ENCODE peak calls at places on chromosome 9, in eight cellular contexts. One of them, this sample, is unnamed.

GRCh38 chr9:138061631-138062030 is 184.0 kb downstream of the CACNA1B start:
- DNase-seq in GM12878: no peak
- DNase-seq in left kidney: no peak
- DNase-seq in stimulated activated CD4-positive, alpha-beta T cell treated with anti-CD3 and anti-CD28 coated beads, Interleukin-1b, Interleukin-23, amount 100 ng/mL, for 4 hours: no peak
- DNase-seq in activated T-helper 1 cell treated with Interleukin-2 at 50 U/mL for 16 hours: no peak
- DNase-seq in mucosa of descending colon: no peak
- DNase-seq in hypothalamus: no peak
- DNase-seq in cerebellum: no peak
- DNase-seq in this sample: no peak

GRCh38 chr9:3337515-3337914 is 188.3 kb downstream of the RFX3 start:
- DNase-seq in GM12878: no peak
- DNase-seq in left kidney: no peak
- DNase-seq in stimulated activated CD4-positive, alpha-beta T cell treated with anti-CD3 and anti-CD28 coated beads, Interleukin-1b, Interleukin-23, amount 100 ng/mL, for 4 hours: no peak
- DNase-seq in activated T-helper 1 cell treated with Interleukin-2 at 50 U/mL for 16 hours: no peak
- DNase-seq in mucosa of descending colon: no peak
- DNase-seq in hypothalamus: peak
- DNase-seq in cerebellum: no peak
- DNase-seq in this sample: peak

GRCh38 chr9:5629312-5630037 is 568 bp downstream of the RIC1 start:
- DNase-seq in GM12878: no peak
- DNase-seq in left kidney: peak
- DNase-seq in stimulated activated CD4-positive, alpha-beta T cell treated with anti-CD3 and anti-CD28 coated beads, Interleukin-1b, Interleukin-23, amount 100 ng/mL, for 4 hours: no peak
- DNase-seq in activated T-helper 1 cell treated with Interleukin-2 at 50 U/mL for 16 hours: peak
- DNase-seq in mucosa of descending colon: peak
- DNase-seq in hypothalamus: peak
- DNase-seq in cerebellum: peak
- DNase-seq in this sample: peak

GRCh38 chr9:7147136-7148090 is 389.6 kb downstream of the KDM4C start:
- DNase-seq in GM12878: no peak
- DNase-seq in left kidney: peak
- DNase-seq in stimulated activated CD4-positive, alpha-beta T cell treated with anti-CD3 and anti-CD28 coated beads, Interleukin-1b, Interleukin-23, amount 100 ng/mL, for 4 hours: no peak
- DNase-seq in activated T-helper 1 cell treated with Interleukin-2 at 50 U/mL for 16 hours: no peak
- DNase-seq in mucosa of descending colon: peak
- DNase-seq in hypothalamus: no peak
- DNase-seq in cerebellum: peak
- DNase-seq in this sample: peak

GRCh38 chr9:111375062-111375461 is 45.0 kb upstream of the OR2K2 start:
- DNase-seq in GM12878: no peak
- DNase-seq in left kidney: no peak
- DNase-seq in stimulated activated CD4-positive, alpha-beta T cell treated with anti-CD3 and anti-CD28 coated beads, Interleukin-1b, Interleukin-23, amount 100 ng/mL, for 4 hours: no peak
- DNase-seq in activated T-helper 1 cell treated with Interleukin-2 at 50 U/mL for 16 hours: no peak
- DNase-seq in mucosa of descending colon: no peak
- DNase-seq in hypothalamus: no peak
- DNase-seq in cerebellum: no peak
- DNase-seq in this sample: no peak

GRCh38 chr9:130189840-130190239 is 17.6 kb downstream of the NCS1 start:
- DNase-seq in GM12878: no peak
- DNase-seq in left kidney: no peak
- DNase-seq in stimulated activated CD4-positive, alpha-beta T cell treated with anti-CD3 and anti-CD28 coated beads, Interleukin-1b, Interleukin-23, amount 100 ng/mL, for 4 hours: no peak
- DNase-seq in activated T-helper 1 cell treated with Interleukin-2 at 50 U/mL for 16 hours: no peak
- DNase-seq in mucosa of descending colon: no peak
- DNase-seq in hypothalamus: no peak
- DNase-seq in cerebellum: no peak
- DNase-seq in this sample: no peak

GRCh38 chr9:113620377-113621161 is 157.0 kb downstream of the RGS3 start:
- DNase-seq in GM12878: no peak
- DNase-seq in left kidney: peak
- DNase-seq in stimulated activated CD4-positive, alpha-beta T cell treated with anti-CD3 and anti-CD28 coated beads, Interleukin-1b, Interleukin-23, amount 100 ng/mL, for 4 hours: no peak
- DNase-seq in activated T-helper 1 cell treated with Interleukin-2 at 50 U/mL for 16 hours: no peak
- DNase-seq in mucosa of descending colon: peak
- DNase-seq in hypothalamus: peak
- DNase-seq in cerebellum: no peak
- DNase-seq in this sample: peak

GRCh38 chr9:36402536-36402935 is 2.5 kb upstream of the RNF38 start:
- DNase-seq in GM12878: no peak
- DNase-seq in left kidney: no peak
- DNase-seq in stimulated activated CD4-positive, alpha-beta T cell treated with anti-CD3 and anti-CD28 coated beads, Interleukin-1b, Interleukin-23, amount 100 ng/mL, for 4 hours: no peak
- DNase-seq in activated T-helper 1 cell treated with Interleukin-2 at 50 U/mL for 16 hours: no peak
- DNase-seq in mucosa of descending colon: no peak
- DNase-seq in hypothalamus: no peak
- DNase-seq in cerebellum: no peak
- DNase-seq in this sample: no peak

GRCh38 chr9:127960410-127961165 is 20.2 kb downstream of the EEIG1 start:
- DNase-seq in GM12878: no peak
- DNase-seq in left kidney: no peak
- DNase-seq in stimulated activated CD4-positive, alpha-beta T cell treated with anti-CD3 and anti-CD28 coated beads, Interleukin-1b, Interleukin-23, amount 100 ng/mL, for 4 hours: no peak
- DNase-seq in activated T-helper 1 cell treated with Interleukin-2 at 50 U/mL for 16 hours: no peak
- DNase-seq in mucosa of descending colon: no peak
- DNase-seq in hypothalamus: no peak
- DNase-seq in cerebellum: no peak
- DNase-seq in this sample: no peak

GRCh38 chr9:78296208-78296892 is 575 bp upstream of the PSAT1 start:
- DNase-seq in GM12878: no peak
- DNase-seq in left kidney: peak
- DNase-seq in stimulated activated CD4-positive, alpha-beta T cell treated with anti-CD3 and anti-CD28 coated beads, Interleukin-1b, Interleukin-23, amount 100 ng/mL, for 4 hours: peak
- DNase-seq in activated T-helper 1 cell treated with Interleukin-2 at 50 U/mL for 16 hours: no peak
- DNase-seq in mucosa of descending colon: peak
- DNase-seq in hypothalamus: peak
- DNase-seq in cerebellum: peak
- DNase-seq in this sample: peak

GRCh38 chr9:130237763-130238524 is 27.6 kb upstream of the HMCN2 start:
- DNase-seq in GM12878: no peak
- DNase-seq in left kidney: no peak
- DNase-seq in stimulated activated CD4-positive, alpha-beta T cell treated with anti-CD3 and anti-CD28 coated beads, Interleukin-1b, Interleukin-23, amount 100 ng/mL, for 4 hours: no peak
- DNase-seq in activated T-helper 1 cell treated with Interleukin-2 at 50 U/mL for 16 hours: no peak
- DNase-seq in mucosa of descending colon: no peak
- DNase-seq in hypothalamus: no peak
- DNase-seq in cerebellum: no peak
- DNase-seq in this sample: no peak

GRCh38 chr9:88198346-88198807 is 60.1 kb upstream of the SPATA31C2 start:
- DNase-seq in GM12878: no peak
- DNase-seq in left kidney: peak
- DNase-seq in stimulated activated CD4-positive, alpha-beta T cell treated with anti-CD3 and anti-CD28 coated beads, Interleukin-1b, Interleukin-23, amount 100 ng/mL, for 4 hours: no peak
- DNase-seq in activated T-helper 1 cell treated with Interleukin-2 at 50 U/mL for 16 hours: no peak
- DNase-seq in mucosa of descending colon: peak
- DNase-seq in hypothalamus: no peak
- DNase-seq in cerebellum: no peak
- DNase-seq in this sample: peak

GRCh38 chr9:4366649-4367330 is 66.9 kb upstream of the GLIS3 start:
- DNase-seq in GM12878: no peak
- DNase-seq in left kidney: peak
- DNase-seq in stimulated activated CD4-positive, alpha-beta T cell treated with anti-CD3 and anti-CD28 coated beads, Interleukin-1b, Interleukin-23, amount 100 ng/mL, for 4 hours: peak
- DNase-seq in activated T-helper 1 cell treated with Interleukin-2 at 50 U/mL for 16 hours: no peak
- DNase-seq in mucosa of descending colon: peak
- DNase-seq in hypothalamus: peak
- DNase-seq in cerebellum: peak
- DNase-seq in this sample: peak

GRCh38 chr9:3181049-3181953 is 337.4 kb upstream of the PUM3 start:
- DNase-seq in GM12878: no peak
- DNase-seq in left kidney: peak
- DNase-seq in stimulated activated CD4-positive, alpha-beta T cell treated with anti-CD3 and anti-CD28 coated beads, Interleukin-1b, Interleukin-23, amount 100 ng/mL, for 4 hours: peak
- DNase-seq in activated T-helper 1 cell treated with Interleukin-2 at 50 U/mL for 16 hours: peak
- DNase-seq in mucosa of descending colon: peak
- DNase-seq in hypothalamus: peak
- DNase-seq in cerebellum: peak
- DNase-seq in this sample: no peak

GRCh38 chr9:108105885-108106284 is 616.3 kb upstream of the KLF4 start:
- DNase-seq in GM12878: no peak
- DNase-seq in left kidney: no peak
- DNase-seq in stimulated activated CD4-positive, alpha-beta T cell treated with anti-CD3 and anti-CD28 coated beads, Interleukin-1b, Interleukin-23, amount 100 ng/mL, for 4 hours: no peak
- DNase-seq in activated T-helper 1 cell treated with Interleukin-2 at 50 U/mL for 16 hours: no peak
- DNase-seq in mucosa of descending colon: no peak
- DNase-seq in hypothalamus: no peak
- DNase-seq in cerebellum: no peak
- DNase-seq in this sample: no peak

GRCh38 chr9:87831159-87831558 is 51.5 kb upstream of the SPATA31E1 start:
- DNase-seq in GM12878: no peak
- DNase-seq in left kidney: no peak
- DNase-seq in stimulated activated CD4-positive, alpha-beta T cell treated with anti-CD3 and anti-CD28 coated beads, Interleukin-1b, Interleukin-23, amount 100 ng/mL, for 4 hours: no peak
- DNase-seq in activated T-helper 1 cell treated with Interleukin-2 at 50 U/mL for 16 hours: no peak
- DNase-seq in mucosa of descending colon: no peak
- DNase-seq in hypothalamus: no peak
- DNase-seq in cerebellum: no peak
- DNase-seq in this sample: no peak

GRCh38 chr9:97758334-97758916 is 61.3 kb upstream of the XPA start:
- DNase-seq in GM12878: no peak
- DNase-seq in left kidney: no peak
- DNase-seq in stimulated activated CD4-positive, alpha-beta T cell treated with anti-CD3 and anti-CD28 coated beads, Interleukin-1b, Interleukin-23, amount 100 ng/mL, for 4 hours: no peak
- DNase-seq in activated T-helper 1 cell treated with Interleukin-2 at 50 U/mL for 16 hours: no peak
- DNase-seq in mucosa of descending colon: no peak
- DNase-seq in hypothalamus: no peak
- DNase-seq in cerebellum: no peak
- DNase-seq in this sample: no peak

GRCh38 chr9:93297659-93298497 is 113.9 kb downstream of the WNK2 start:
- DNase-seq in GM12878: no peak
- DNase-seq in left kidney: no peak
- DNase-seq in stimulated activated CD4-positive, alpha-beta T cell treated with anti-CD3 and anti-CD28 coated beads, Interleukin-1b, Interleukin-23, amount 100 ng/mL, for 4 hours: no peak
- DNase-seq in activated T-helper 1 cell treated with Interleukin-2 at 50 U/mL for 16 hours: no peak
- DNase-seq in mucosa of descending colon: no peak
- DNase-seq in hypothalamus: no peak
- DNase-seq in cerebellum: peak
- DNase-seq in this sample: no peak

GRCh38 chr9:91047529-91047928 is 245.9 kb downstream of the SYK start:
- DNase-seq in GM12878: no peak
- DNase-seq in left kidney: no peak
- DNase-seq in stimulated activated CD4-positive, alpha-beta T cell treated with anti-CD3 and anti-CD28 coated beads, Interleukin-1b, Interleukin-23, amount 100 ng/mL, for 4 hours: no peak
- DNase-seq in activated T-helper 1 cell treated with Interleukin-2 at 50 U/mL for 16 hours: no peak
- DNase-seq in mucosa of descending colon: no peak
- DNase-seq in hypothalamus: no peak
- DNase-seq in cerebellum: no peak
- DNase-seq in this sample: no peak

GRCh38 chr9:113990975-113991471 is 87.1 kb downstream of the AMBP start:
- DNase-seq in GM12878: no peak
- DNase-seq in left kidney: no peak
- DNase-seq in stimulated activated CD4-positive, alpha-beta T cell treated with anti-CD3 and anti-CD28 coated beads, Interleukin-1b, Interleukin-23, amount 100 ng/mL, for 4 hours: no peak
- DNase-seq in activated T-helper 1 cell treated with Interleukin-2 at 50 U/mL for 16 hours: no peak
- DNase-seq in mucosa of descending colon: no peak
- DNase-seq in hypothalamus: no peak
- DNase-seq in cerebellum: peak
- DNase-seq in this sample: no peak

GRCh38 chr9:110641350-110641749 is 27.2 kb upstream of the MUSK start:
- DNase-seq in GM12878: no peak
- DNase-seq in left kidney: no peak
- DNase-seq in stimulated activated CD4-positive, alpha-beta T cell treated with anti-CD3 and anti-CD28 coated beads, Interleukin-1b, Interleukin-23, amount 100 ng/mL, for 4 hours: no peak
- DNase-seq in activated T-helper 1 cell treated with Interleukin-2 at 50 U/mL for 16 hours: no peak
- DNase-seq in mucosa of descending colon: no peak
- DNase-seq in hypothalamus: no peak
- DNase-seq in cerebellum: no peak
- DNase-seq in this sample: no peak

GRCh38 chr9:6968271-6968670 is 210.5 kb downstream of the KDM4C start:
- DNase-seq in GM12878: no peak
- DNase-seq in left kidney: no peak
- DNase-seq in stimulated activated CD4-positive, alpha-beta T cell treated with anti-CD3 and anti-CD28 coated beads, Interleukin-1b, Interleukin-23, amount 100 ng/mL, for 4 hours: no peak
- DNase-seq in activated T-helper 1 cell treated with Interleukin-2 at 50 U/mL for 16 hours: no peak
- DNase-seq in mucosa of descending colon: no peak
- DNase-seq in hypothalamus: no peak
- DNase-seq in cerebellum: no peak
- DNase-seq in this sample: no peak

GRCh38 chr9:97857603-97858392 is 4.8 kb downstream of the FOXE1 start:
- DNase-seq in GM12878: no peak
- DNase-seq in left kidney: peak
- DNase-seq in stimulated activated CD4-positive, alpha-beta T cell treated with anti-CD3 and anti-CD28 coated beads, Interleukin-1b, Interleukin-23, amount 100 ng/mL, for 4 hours: no peak
- DNase-seq in activated T-helper 1 cell treated with Interleukin-2 at 50 U/mL for 16 hours: no peak
- DNase-seq in mucosa of descending colon: no peak
- DNase-seq in hypothalamus: no peak
- DNase-seq in cerebellum: no peak
- DNase-seq in this sample: no peak

This sample was measured in left ventricle myocardium superior.